ENCODE peak calls at places on chromosome 12, in four cellular contexts. One of them, this sample, is unnamed.

GRCh38 chr12:87671757-87672156 is 357.4 kb downstream of the C12orf50 start:
- DNase-seq in NCI-H2029: no peak
- DNase-seq in adrenal gland: no peak
- DNase-seq in heart right ventricle: no peak
- DNase-seq in this sample: no peak

GRCh38 chr12:84079621-84080020 is 833.0 kb downstream of the SLC6A15 start:
- DNase-seq in adrenal gland: no peak
- DNase-seq in NCI-H2029: no peak
- DNase-seq in heart right ventricle: no peak
- DNase-seq in this sample: no peak

GRCh38 chr12:16560273-16560672 is 45.7 kb downstream of the LMO3 start:
- DNase-seq in heart right ventricle: no peak
- DNase-seq in adrenal gland: no peak
- DNase-seq in NCI-H2029: peak
- DNase-seq in this sample: no peak

GRCh38 chr12:19183121-19183838 is 53.7 kb downstream of the PLEKHA5 start:
- DNase-seq in heart right ventricle: no peak
- DNase-seq in NCI-H2029: no peak
- DNase-seq in adrenal gland: no peak
- DNase-seq in this sample: no peak

GRCh38 chr12:12990700-12991468 is 9.2 kb downstream of the HEBP1 start:
- DNase-seq in NCI-H2029: no peak
- DNase-seq in heart right ventricle: no peak
- DNase-seq in adrenal gland: no peak
- DNase-seq in this sample: no peak

GRCh38 chr12:38053655-38054464 is 262.7 kb upstream of the ALG10B start:
- DNase-seq in adrenal gland: no peak
- DNase-seq in heart right ventricle: no peak
- DNase-seq in NCI-H2029: no peak
- DNase-seq in this sample: no peak

GRCh38 chr12:118922405-118922804 is 58.9 kb upstream of the SRRM4 start:
- DNase-seq in heart right ventricle: no peak
- DNase-seq in adrenal gland: no peak
- DNase-seq in NCI-H2029: no peak
- DNase-seq in this sample: no peak

GRCh38 chr12:132251741-132252490 is 77.5 kb downstream of the GALNT9 start:
- DNase-seq in NCI-H2029: no peak
- DNase-seq in heart right ventricle: no peak
- DNase-seq in adrenal gland: no peak
- DNase-seq in this sample: peak

GRCh38 chr12:44876554-44877275 is 600 bp upstream of the NELL2 start:
- DNase-seq in adrenal gland: peak
- DNase-seq in NCI-H2029: no peak
- DNase-seq in heart right ventricle: peak
- DNase-seq in this sample: peak

GRCh38 chr12:92445253-92446081 is 257.3 kb upstream of the PLEKHG7 start:
- DNase-seq in NCI-H2029: peak
- DNase-seq in adrenal gland: peak
- DNase-seq in heart right ventricle: no peak
- DNase-seq in this sample: peak

GRCh38 chr12:94640134-94640928 is 10.0 kb downstream of the TMCC3 start:
- DNase-seq in NCI-H2029: no peak
- DNase-seq in heart right ventricle: no peak
- DNase-seq in adrenal gland: no peak
- DNase-seq in this sample: no peak

GRCh38 chr12:89707992-89708792 is 446 bp downstream of the ATP2B1 start:
- DNase-seq in heart right ventricle: peak
- DNase-seq in adrenal gland: peak
- DNase-seq in NCI-H2029: peak
- DNase-seq in this sample: peak